ENCODE peak calls at places on chromosomes 3 and 15, in six cellular contexts. H is CD4-positive, alpha-beta memory T cell; M is MM.1S; K is Karpas-422; Y is mammary epithelial cell; U is breast epithelium. P is an unnamed sample. For H3K36me3, the result is how much of the 10 kb centered on the place peaks cover.

GRCh38 chr3:102114264-102114979 is 265.1 kb downstream of the NFKBIZ start:
- DNase-seq in H (peak), M (no peak), K (no peak), Y (no peak), U (no peak), P (peak)

GRCh38 chr3:141828487-141829284 is 47.8 kb upstream of the ATP1B3 start:
- DNase-seq in H (no peak), M (no peak), K (peak), Y (peak), U (peak), P (no peak)

GRCh38 chr3:129859272-129859671 is 34.2 kb downstream of the TMCC1 start:
- DNase-seq in H (no peak), M (no peak), K (no peak), Y (no peak), U (no peak), P (no peak)

GRCh38 chr3:20324664-20325478 is 138.9 kb upstream of the SGO1 start:
- DNase-seq in H (no peak), M (no peak), K (peak), Y (no peak), U (no peak), P (no peak)

GRCh38 chr3:9934235-9934621 is 594 bp downstream of the CRELD1 start:
- DNase-seq in H (no peak), M (no peak), K (peak), Y (no peak), U (no peak), P (peak)

GRCh38 chr3:11201246-11202024 is 47.1 kb downstream of the HRH1 start:
- DNase-seq in H (no peak), M (no peak), K (no peak), Y (peak), U (no peak), P (no peak)

GRCh38 chr3:53998980-53999379 is 107.3 kb upstream of the SELENOK start:
- DNase-seq in H (no peak), M (no peak), K (no peak), Y (no peak), U (no peak), P (no peak)

GRCh38 chr15:55993804-55994539 is 560 bp upstream of the NEDD4 start:
- DNase-seq in H (no peak), M (no peak), K (no peak), Y (peak), U (no peak), P (no peak)

GRCh38 chr3:111715911-111716523 is 120.9 kb upstream of the ZBED2 start:
- DNase-seq in H (no peak), M (peak), K (peak), Y (no peak), U (peak), P (no peak)

GRCh38 chr3:165156757-165157156 is 39.4 kb downstream of the SLITRK3 start:
- DNase-seq in H (no peak), M (no peak), K (no peak), Y (no peak), U (no peak), P (no peak)

GRCh38 chr3:172129868-172130751 is 90.7 kb downstream of the FNDC3B start:
- DNase-seq in H (peak), M (no peak), K (no peak), Y (peak), U (peak), P (peak)

DNA sequence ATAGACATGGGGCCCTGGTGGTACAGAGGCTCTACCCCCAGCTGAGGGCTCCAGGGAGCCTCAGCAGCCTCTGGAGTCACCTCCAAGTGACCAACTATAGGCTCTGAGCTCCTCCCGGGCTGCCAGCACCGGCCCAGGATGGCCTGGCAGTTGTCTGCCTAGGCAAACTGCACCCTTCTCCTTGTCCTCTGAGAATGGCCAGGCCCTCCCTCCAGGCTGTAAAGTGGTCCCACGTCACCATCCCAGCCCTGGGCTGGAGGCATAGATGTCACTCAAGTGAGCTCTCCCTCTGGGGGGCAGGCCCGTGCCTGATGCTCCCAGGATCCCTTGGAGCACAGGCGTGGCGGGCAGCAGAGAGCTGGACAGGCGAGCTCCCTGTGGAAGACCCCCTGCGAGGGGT is 120.1 kb downstream of the SEC22A start:
- DNase-seq in H (no peak), M (no peak), K (no peak), Y (no peak), U (no peak), P (no peak)
- H3K36me3 ChIP-seq in H (under half), M (under half), K (under half), Y (under half), U (under half), P (under half)

DNA sequence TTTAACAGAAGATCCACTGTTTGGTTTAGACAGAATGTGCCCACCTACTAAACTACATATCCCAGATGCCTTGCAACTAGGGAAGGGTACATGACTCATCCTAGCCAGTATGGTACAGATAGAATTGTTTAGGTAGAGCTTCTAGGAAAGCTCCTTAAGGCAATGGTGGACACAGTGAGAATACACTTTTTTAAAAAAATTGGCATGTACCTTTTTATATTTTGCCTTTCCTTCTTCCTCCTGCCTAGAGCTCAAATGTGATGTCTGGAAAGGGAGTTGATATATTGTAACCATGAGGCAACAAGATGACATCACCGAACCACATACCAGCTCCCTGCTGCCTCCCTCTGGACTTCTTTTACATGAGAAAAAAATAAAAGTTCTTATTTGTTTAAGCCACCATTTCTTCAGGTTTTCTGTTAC is 14.4 kb upstream of the C3orf80 start:
- DNase-seq in H (no peak), M (peak), K (peak), Y (peak), U (no peak), P (no peak)
- H3K27ac ChIP-seq in H (no peak), M (no peak), K (no peak), Y (no peak), U (no peak), P (no peak)

GRCh38 chr15:60381148-60381788 is 16.5 kb downstream of the ANXA2 start:
- DNase-seq in H (no peak), M (no peak), K (no peak), Y (no peak), U (no peak), P (no peak)
- H3K36me3 ChIP-seq in H (under half), M (under half), K (under half), Y (half or more), U (under half), P (under half)

DNA sequence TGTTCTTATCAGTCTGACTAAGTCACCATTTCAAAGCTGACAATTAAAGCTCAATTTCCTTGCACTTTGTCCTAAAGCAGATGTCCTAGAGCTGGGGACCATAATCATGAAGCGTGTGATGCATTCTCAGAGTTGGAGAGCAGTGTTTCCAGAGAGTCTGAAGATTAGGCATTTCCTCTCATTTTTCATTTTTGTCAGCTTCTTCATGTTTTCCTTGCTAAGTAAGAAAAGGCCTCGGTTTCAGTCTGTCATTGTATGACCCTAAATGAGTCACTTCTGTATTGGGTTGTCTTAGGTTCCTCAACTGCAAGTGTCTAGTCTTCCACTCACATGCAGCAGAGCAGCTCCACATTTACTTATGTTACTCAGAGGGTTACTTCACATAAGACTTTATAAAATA is 257.2 kb upstream of the TPRG1 start:
- DNase-seq in H (no peak), M (no peak), K (no peak), Y (no peak), U (no peak), P (no peak)
- H3K27ac ChIP-seq in H (no peak), M (no peak), K (no peak), Y (no peak), U (peak), P (no peak)

GRCh38 chr15:90640862-90641261 is 76.3 kb upstream of the BLM start:
- DNase-seq in H (no peak), M (no peak), K (no peak), Y (no peak), U (no peak), P (no peak)
- H3K36me3 ChIP-seq in H (under half), M (under half), K (under half), Y (under half), U (under half), P (under half)

DNA sequence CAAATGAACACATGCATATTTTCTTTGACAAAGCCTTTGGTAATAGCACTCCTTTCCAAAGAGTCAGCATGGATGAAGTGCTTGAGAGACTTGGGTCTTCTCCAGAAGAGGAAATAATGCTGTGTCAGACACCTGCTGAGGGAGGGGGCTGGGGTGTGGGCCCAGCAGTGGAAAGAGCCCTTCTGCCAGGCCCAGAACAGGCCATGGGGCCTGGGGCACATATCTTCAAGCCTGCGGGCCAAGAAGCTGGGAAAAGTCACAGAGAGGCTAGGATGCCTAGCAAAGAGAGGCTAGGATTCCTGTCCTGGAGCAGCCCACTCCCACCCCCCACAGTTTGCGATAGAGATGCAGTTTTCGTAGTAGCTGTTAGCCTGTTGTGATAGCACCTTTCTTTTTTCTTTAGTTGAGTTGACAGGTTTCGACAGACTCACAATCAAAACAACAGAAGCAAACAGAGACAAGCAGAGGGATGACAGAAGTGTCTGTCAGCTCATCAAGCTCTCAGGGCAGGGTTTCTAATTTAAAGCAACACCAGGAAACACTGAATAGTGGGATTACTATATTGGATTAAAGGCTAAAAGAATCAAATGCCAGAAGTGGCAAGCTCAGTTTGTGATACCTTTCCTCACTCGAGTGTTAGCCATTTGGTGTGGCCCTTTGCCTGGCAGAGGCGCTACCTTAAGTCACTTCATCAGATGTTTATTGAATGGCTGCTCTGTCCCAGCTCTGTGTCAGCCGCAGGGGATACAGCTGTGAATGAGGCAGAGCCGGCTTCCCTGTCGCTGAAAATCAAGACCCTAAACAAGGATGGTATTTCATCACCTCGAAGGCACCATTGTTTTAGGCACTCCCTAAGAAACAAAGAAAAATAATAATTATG is 19.0 kb downstream of the CMTM7 start:
- DNase-seq in H (no peak), M (no peak), K (no peak), Y (peak), U (peak), P (no peak)
- H3K27ac ChIP-seq in H (no peak), M (no peak), K (no peak), Y (peak), U (peak), P (no peak)

DNA sequence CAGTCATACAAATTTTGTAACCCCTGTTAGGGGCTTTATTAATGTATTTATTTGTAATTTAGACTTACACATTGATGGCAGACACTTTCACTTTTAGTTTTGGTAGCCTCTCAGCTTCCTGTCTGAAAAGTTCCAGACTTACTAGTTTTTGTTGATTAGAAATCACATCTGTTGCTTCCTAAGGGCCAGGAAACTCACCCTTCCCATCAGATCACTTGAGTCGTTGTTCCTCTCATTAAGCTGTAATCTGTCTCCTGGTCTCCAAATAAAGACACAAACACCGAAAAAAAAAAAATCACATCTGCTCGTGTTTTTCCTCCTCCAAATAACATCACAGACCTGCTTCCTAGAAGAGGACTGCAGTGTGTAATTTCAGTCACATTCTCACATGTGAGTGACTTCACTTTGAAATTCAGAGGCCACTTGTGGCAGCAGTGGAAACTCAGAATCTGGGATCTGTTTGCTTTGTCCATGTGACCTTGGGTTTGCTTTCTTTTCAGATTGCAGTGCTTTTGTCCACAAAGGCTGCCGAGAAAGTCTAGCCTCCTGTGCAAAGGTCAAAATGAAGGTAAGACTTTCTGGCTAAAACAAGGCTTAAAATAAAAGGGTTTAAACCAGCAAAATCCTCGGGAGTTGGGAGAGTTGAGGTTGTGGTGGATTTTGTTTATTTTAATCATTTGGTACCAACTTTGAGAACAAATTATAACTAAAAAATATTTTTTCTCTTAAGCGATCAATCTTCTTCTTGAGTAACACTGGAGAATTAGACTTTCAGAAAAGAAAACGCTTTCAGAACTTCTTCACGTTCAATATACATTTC is 87.0 kb downstream of the KLHL25 start:
- DNase-seq in H (peak), M (peak), K (peak), Y (no peak), U (no peak), P (no peak)
- H3K36me3 ChIP-seq in H (under half), M (under half), K (under half), Y (under half), U (under half), P (under half)

GRCh38 chr15:23690015-23690414 is 2.9 kb upstream of the NDN start:
- DNase-seq in H (no peak), M (no peak), K (no peak), Y (no peak), U (no peak), P (no peak)

GRCh38 chr15:23687143-23687470 is at the start of gene NDN:
- DNase-seq in H (no peak), M (no peak), K (no peak), Y (no peak), U (no peak), P (no peak)

GRCh38 chr15:23690450-23690852 is 3.3 kb upstream of the NDN start:
- DNase-seq in H (no peak), M (no peak), K (no peak), Y (no peak), U (peak), P (no peak)

DNA sequence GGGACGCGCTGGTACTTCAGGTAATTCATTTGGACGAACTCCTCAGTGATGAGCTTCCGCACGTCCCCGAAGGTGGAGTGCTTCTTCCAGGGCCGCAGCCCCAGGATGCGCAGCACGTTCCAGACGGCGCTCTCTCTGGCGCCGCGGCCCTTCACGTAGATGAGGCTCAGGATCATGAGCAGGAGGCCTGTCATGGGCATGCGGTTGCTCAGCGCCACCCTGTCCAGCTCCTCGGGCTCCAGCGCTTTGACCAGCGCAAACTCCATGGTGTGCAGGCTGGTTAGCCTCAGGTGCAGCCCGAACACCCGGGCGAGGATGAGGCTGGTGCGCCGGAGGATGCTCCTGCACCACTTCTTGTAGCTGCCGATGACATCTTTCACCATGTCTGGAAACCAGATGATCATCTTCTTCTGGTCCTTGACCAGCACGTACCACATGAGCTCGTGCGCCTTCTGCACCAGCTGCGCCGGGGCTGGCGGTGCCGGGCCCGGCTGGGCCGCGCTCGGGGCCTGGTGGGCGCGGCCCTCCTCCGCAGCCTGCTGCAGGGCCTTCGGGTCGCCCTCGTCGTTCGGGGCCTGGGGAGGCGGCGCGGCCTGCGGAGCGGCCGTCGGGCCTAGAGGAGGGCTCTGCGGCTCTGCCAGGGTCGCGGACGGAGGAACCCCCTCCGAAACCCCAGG is 501 bp downstream of the NDN start:
- DNase-seq in H (no peak), M (no peak), K (no peak), Y (no peak), U (no peak), P (no peak)
- H3K27ac ChIP-seq in H (no peak), M (no peak), K (no peak), Y (no peak), U (peak), P (no peak)

DNA sequence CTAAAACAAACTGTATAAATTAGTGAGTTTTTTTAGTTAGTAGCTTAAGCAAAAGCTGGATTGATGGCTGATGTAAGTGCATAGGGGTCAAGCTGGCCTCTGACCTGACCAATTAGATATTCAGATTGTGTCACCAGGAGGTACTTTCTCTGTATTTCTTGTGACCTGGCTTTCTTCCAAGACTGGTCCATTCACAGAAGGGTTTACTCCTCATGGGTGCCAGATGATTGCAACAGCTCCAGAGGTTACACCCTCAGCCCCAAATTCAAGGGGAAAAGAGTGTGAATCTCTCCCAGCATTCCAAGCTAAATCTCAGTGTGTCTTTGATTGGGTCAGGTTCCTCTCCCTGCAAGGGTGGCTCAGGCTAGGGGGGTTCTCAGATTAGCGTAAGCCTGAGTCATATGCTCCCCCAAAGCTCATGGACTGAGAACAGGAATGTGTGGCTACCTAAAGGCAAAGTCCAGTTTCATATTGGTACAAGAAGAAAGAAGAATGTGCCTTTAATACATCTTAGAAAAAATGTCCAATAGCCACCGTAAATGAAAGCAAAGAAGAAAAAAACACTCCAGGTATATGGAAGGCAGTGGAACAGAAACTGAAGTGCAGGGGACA is 16.5 kb downstream of the PML start:
- DNase-seq in H (no peak), M (no peak), K (no peak), Y (peak), U (no peak), P (no peak)
- H3K36me3 ChIP-seq in H (under half), M (under half), K (under half), Y (under half), U (under half), P (under half)

P was measured in CD8-positive, alpha-beta memory T cell.